ENCODE peak calls at places on chromosomes 12 and 14, in ten cellular contexts. D is A549, J is IMR-90, B is stomach, U is adrenal gland, K is GM12878, R is GM12892, S is right lobe of liver, C is uterus, M is ovary. H is an unnamed sample.

GRCh38 chr12:132565365-132565764 is 45.0 kb downstream of the LRCOL1 start:
- DNase-seq in D (no peak), C (no peak), J (no peak), K (no peak), R (no peak), M (no peak), B (no peak), S (no peak), U (no peak), H (no peak)

GRCh38 chr12:112749081-112749480 is 42.5 kb upstream of the RPH3A start:
- DNase-seq in M (no peak), C (no peak), U (no peak), K (no peak), B (no peak), D (no peak), R (no peak), S (no peak), J (no peak), H (no peak)

GRCh38 chr12:42560977-42561376 is 28.6 kb downstream of the PRICKLE1 start:
- DNase-seq in S (no peak), M (no peak), C (no peak), D (no peak), K (no peak), J (no peak), R (no peak), B (no peak), U (no peak), H (no peak)

GRCh38 chr14:76273346-76273745 is 102.6 kb upstream of the ESRRB start:
- DNase-seq in J (no peak), M (no peak), S (no peak), K (no peak), B (no peak), C (no peak), U (no peak), R (no peak), D (no peak), H (no peak)

GRCh38 chr12:124487065-124487833 is 80.2 kb downstream of the NCOR2 start:
- DNase-seq in M (peak; percentile 63), U (peak; percentile 64), R (no peak), C (no peak), K (no peak), B (no peak), J (no peak), S (peak; percentile 52), D (no peak), H (no peak)

GRCh38 chr12:121765573-121765972 is 27.9 kb downstream of the RHOF start:
- DNase-seq in M (no peak), C (peak; percentile 71), S (no peak), K (no peak), U (no peak), R (no peak), B (no peak), D (no peak), J (peak; percentile 97), H (peak; percentile 65)

GRCh38 chr14:72781476-72782181 is 112.3 kb downstream of the DPF3 start:
- DNase-seq in K (no peak), R (no peak), C (no peak), M (no peak), U (peak; percentile 49), B (no peak), J (peak; percentile 71), S (no peak), D (peak; percentile 24), H (peak; percentile 76)

GRCh38 chr12:95551305-95551704 is at the start of gene USP44:
- DNase-seq in M (no peak), S (no peak), D (no peak), U (no peak), R (no peak), B (no peak), K (no peak), J (no peak), C (no peak), H (no peak)

GRCh38 chr12:130955238-130955816 is 1.6 kb downstream of the ADGRD1 start:
- DNase-seq in U (no peak), J (no peak), B (no peak), D (no peak), M (no peak), K (no peak), S (no peak), C (peak; percentile 39), R (no peak), H (no peak)

GRCh38 chr14:57549765-57550420 is 56.2 kb upstream of the CCDC198 start:
- DNase-seq in D (no peak), K (no peak), S (no peak), J (no peak), U (no peak), B (no peak), M (no peak), C (no peak), R (no peak), H (no peak)

GRCh38 chr12:57877876-57878275 is 31.3 kb upstream of the CTDSP2 start:
- DNase-seq in K (no peak), S (no peak), C (no peak), U (no peak), R (no peak), M (no peak), D (no peak), J (no peak), B (no peak), H (no peak)

GRCh38 chr12:6065872-6066217 is 58.6 kb downstream of the VWF start:
- DNase-seq in C (no peak), U (no peak), D (no peak), M (no peak), S (peak; percentile 57), B (no peak), J (no peak), R (no peak), K (no peak), H (no peak)

GRCh38 chr12:6068226-6068625 is 56.2 kb downstream of the VWF start:
- DNase-seq in B (no peak), D (no peak), C (no peak), S (peak; percentile 22), K (no peak), U (no peak), M (no peak), J (no peak), R (no peak), H (no peak)

GRCh38 chr12:6065131-6065871 is 59.2 kb downstream of the VWF start:
- DNase-seq in S (peak; percentile 54), D (no peak), J (no peak), R (no peak), K (no peak), M (no peak), B (no peak), U (no peak), C (no peak), H (no peak)

GRCh38 chr12:6066651-6067050 is 57.8 kb downstream of the VWF start:
- DNase-seq in R (no peak), U (no peak), B (no peak), D (no peak), S (peak; percentile 45), C (no peak), J (no peak), K (no peak), M (no peak), H (no peak)

GRCh38 chr12:6067152-6067916 is 57.1 kb downstream of the VWF start:
- DNase-seq in K (no peak), M (peak; percentile 28), U (peak; percentile 45), R (no peak), D (peak; percentile 84), C (peak; percentile 37), J (peak; percentile 28), B (peak; percentile 40), S (peak; percentile 79), H (no peak)
- TF ChIP-seq POLR2A in K (no peak), M (no peak), U (no peak), R (no peak), D (no peak), C (no peak), J (no peak), B (no peak), S (no peak), H (no peak)

DNA sequence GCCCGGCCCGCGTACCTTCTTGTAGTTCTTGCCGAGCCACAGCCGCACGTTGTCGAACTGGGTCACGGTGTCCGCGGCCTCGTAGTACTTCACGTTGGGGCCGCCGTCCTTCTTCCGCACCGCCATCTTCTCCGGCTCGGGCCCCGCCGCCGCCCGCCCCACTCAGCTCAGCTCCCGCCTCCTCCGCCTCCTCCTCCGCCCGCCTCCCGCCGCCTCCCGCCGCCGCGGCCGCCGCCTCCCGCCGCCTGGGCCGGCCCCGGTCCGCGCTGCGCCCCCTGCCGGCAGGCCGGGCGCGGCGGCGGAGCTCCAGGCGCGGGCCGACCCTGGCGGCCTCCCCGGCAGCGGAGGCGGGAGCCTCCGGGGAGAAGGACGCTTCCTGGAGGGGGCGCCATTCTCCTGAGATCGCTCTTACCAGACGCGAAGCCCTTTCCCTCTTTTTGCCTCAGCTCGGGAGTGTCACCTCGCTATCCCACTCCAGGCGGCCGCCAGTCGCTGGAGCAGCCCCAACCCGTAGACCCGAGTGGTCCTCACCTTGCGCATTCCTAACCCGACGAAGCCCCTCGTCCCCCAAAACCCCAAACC is at the start of gene SMARCC2:
- DNase-seq in K (peak; percentile 26), C (peak; percentile 91), M (peak; percentile 91), R (peak; percentile 85), S (peak; percentile 91), D (peak; percentile 91), B (peak; percentile 92), U (peak; percentile 86), J (peak; percentile 85), H (peak; percentile 79)
- TF ChIP-seq POLR2A in K (peak; percentile 79), C (peak; percentile 40), M (peak; percentile 49), R (peak; percentile 45), S (peak; percentile 12), D (peak; percentile 63), B (no peak), U (peak; percentile 60), J (no peak), H (peak; percentile 66)

GRCh38 chr12:5186715-5187114 is 143.0 kb downstream of the KCNA5 start:
- DNase-seq in C (no peak), B (no peak), J (no peak), U (no peak), M (no peak), R (no peak), S (no peak), D (no peak), K (no peak), H (no peak)
- TF ChIP-seq POLR2A in C (no peak), B (no peak), J (no peak), U (no peak), M (no peak), R (no peak), S (no peak), D (no peak), K (no peak), H (no peak)

DNA sequence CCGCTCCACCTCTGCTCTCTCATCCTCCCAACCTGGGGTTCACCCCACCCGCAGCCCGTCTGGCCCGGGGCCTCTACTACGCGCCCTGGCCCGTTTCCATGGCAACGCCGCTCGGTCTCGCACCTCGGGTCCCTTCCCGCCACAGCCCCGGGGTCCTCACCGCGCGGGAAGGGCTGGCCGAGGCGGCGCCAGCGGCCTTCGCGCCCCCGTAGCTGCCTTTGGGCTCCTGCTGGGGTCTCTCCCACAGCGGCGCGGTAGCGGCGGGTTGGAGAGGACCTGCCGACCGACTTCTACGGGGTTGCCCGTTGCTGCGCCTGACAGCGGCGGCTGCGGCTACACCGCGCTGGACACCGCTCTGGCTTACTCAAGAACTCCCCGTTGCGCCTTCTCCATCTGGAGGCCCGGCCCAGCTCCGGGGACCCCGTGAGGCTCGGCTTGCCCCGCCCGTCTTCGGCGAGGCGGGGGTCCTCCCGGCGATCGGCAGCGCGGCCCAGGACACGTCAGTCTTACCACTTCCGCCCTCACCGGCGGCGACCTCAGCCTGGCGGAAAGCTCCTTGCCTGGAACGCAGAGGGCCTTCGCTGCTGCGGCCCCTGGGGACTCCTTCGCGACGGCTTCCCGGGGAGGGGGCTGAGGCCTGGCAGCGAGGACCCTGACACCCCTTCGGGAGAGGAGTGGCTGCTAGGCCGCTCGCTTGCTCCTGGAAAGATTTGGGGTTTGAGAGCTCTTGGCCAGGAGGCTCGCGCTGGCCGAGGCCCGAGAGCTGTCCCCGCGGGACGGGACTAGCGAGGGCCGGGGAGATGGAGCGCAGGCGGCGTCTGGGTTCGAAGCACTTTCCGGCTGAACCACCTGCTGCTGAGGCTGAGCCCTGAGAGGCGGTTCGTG is at the start of gene TM9SF1:
- DNase-seq in K (peak; percentile 52), R (peak; percentile 94), C (peak; percentile 89), D (peak; percentile 79), J (peak; percentile 87), U (peak; percentile 86), M (peak; percentile 86), S (peak; percentile 89), B (peak; percentile 89), H (peak; percentile 73)
- TF ChIP-seq POLR2A in K (peak; percentile 95), R (peak; percentile 72), C (peak; percentile 65), D (peak; percentile 78), J (peak; percentile 72), U (peak; percentile 82), M (peak; percentile 69), S (peak; percentile 83), B (peak; percentile 66), H (peak; percentile 71)